ENCODE peak calls at places on chromosomes 1 and 21, in ten cellular contexts. J, D, G, P, N, V, K, B, X and L are unnamed samples. For H3K4me1, the result is how much of the 10 kb centered on the place peaks cover.

GRCh38 chr1:33650708-33651107 is 178.3 kb downstream of the ZSCAN20 start:
- DNase-seq in J (no peak), D (no peak), G (no peak), P (no peak), N (no peak), V (no peak), K (no peak), B (no peak), X (no peak), L (no peak)

GRCh38 chr1:173666646-173667045 is 3.0 kb downstream of the ANKRD45 start:
- DNase-seq in J (no peak), D (no peak), G (no peak), P (no peak), N (no peak), V (no peak), K (no peak), B (no peak), X (no peak), L (no peak)

GRCh38 chr1:230123280-230124186 is 56.5 kb downstream of the GALNT2 start:
- DNase-seq in J (no peak), D (no peak), G (no peak), P (no peak), N (no peak), V (no peak), K (no peak), B (no peak), X (no peak), L (no peak)

GRCh38 chr1:178115260-178115659 is 21.4 kb downstream of the RASAL2 start:
- DNase-seq in J (no peak), D (no peak), G (no peak), P (no peak), N (no peak), V (no peak), K (no peak), B (no peak), X (no peak), L (no peak)

GRCh38 chr1:147177611-147178370 is 5.5 kb upstream of the PRKAB2 start:
- DNase-seq in J (no peak), D (no peak), G (no peak), P (peak), N (no peak), V (peak), K (no peak), B (no peak), X (no peak), L (no peak)

GRCh38 chr1:12541274-12542137 is 76.5 kb downstream of the DHRS3 start:
- DNase-seq in J (peak), D (no peak), G (no peak), P (peak), N (peak), V (peak), K (peak), B (no peak), X (no peak), L (no peak)

GRCh38 chr1:84776639-84777038 is 86.4 kb upstream of the SSX2IP start:
- DNase-seq in J (no peak), D (no peak), G (no peak), P (no peak), N (no peak), V (no peak), K (no peak), B (no peak), X (no peak), L (no peak)

GRCh38 chr1:30681782-30682181 is 41.6 kb downstream of the MATN1 start:
- DNase-seq in J (no peak), D (no peak), G (peak), P (no peak), N (no peak), V (no peak), K (peak), B (no peak), X (no peak), L (no peak)

GRCh38 chr21:42220138-42220701 is 1.3 kb downstream of the ABCG1 start:
- DNase-seq in J (peak), D (peak), G (peak), P (peak), N (peak), V (peak), K (peak), B (peak), X (peak), L (no peak)

GRCh38 chr1:218646288-218646687 is 301.2 kb downstream of the TGFB2 start:
- DNase-seq in J (no peak), D (no peak), G (no peak), P (no peak), N (no peak), V (no peak), K (no peak), B (no peak), X (no peak), L (no peak)

GRCh38 chr1:8197493-8198282 is 120.2 kb upstream of the SLC45A1 start:
- DNase-seq in J (peak), D (peak), G (peak), P (peak), N (peak), V (peak), K (peak), B (no peak), X (peak), L (peak)

GRCh38 chr1:98967122-98967521 is 37.5 kb downstream of the PLPPR5 start:
- DNase-seq in J (no peak), D (no peak), G (no peak), P (no peak), N (no peak), V (no peak), K (no peak), B (no peak), X (no peak), L (no peak)

GRCh38 chr1:56908619-56909340 is 54.2 kb downstream of the C8A start:
- DNase-seq in J (no peak), D (no peak), G (no peak), P (no peak), N (no peak), V (no peak), K (no peak), B (no peak), X (no peak), L (no peak)

GRCh38 chr1:9400425-9401079 is 107.9 kb downstream of the SPSB1 start:
- DNase-seq in J (no peak), D (no peak), G (no peak), P (no peak), N (no peak), V (no peak), K (no peak), B (no peak), X (peak), L (no peak)

GRCh38 chr1:78101514-78101913 is 55.7 kb downstream of the GIPC2 start:
- DNase-seq in J (no peak), D (peak), G (peak), P (peak), N (peak), V (no peak), K (peak), B (no peak), X (peak), L (no peak)

GRCh38 chr1:26733982-26734381 is 38.2 kb downstream of the ARID1A start:
- DNase-seq in J (no peak), D (no peak), G (no peak), P (no peak), N (no peak), V (no peak), K (no peak), B (no peak), X (no peak), L (no peak)

GRCh38 chr1:194908643-194909042 is 1699.6 kb downstream of the KCNT2 start:
- DNase-seq in J (no peak), D (no peak), G (no peak), P (no peak), N (no peak), V (no peak), K (no peak), B (no peak), X (no peak), L (no peak)

GRCh38 chr1:89820423-89821321 is at the start of gene LRRC8D:
- DNase-seq in J (peak), D (peak), G (peak), P (peak), N (peak), V (peak), K (peak), B (peak), X (peak), L (peak)

GRCh38 chr1:197738927-197739326 is 36.4 kb downstream of the DENND1B start:
- DNase-seq in J (no peak), D (no peak), G (no peak), P (no peak), N (no peak), V (no peak), K (no peak), B (no peak), X (no peak), L (no peak)

DNA sequence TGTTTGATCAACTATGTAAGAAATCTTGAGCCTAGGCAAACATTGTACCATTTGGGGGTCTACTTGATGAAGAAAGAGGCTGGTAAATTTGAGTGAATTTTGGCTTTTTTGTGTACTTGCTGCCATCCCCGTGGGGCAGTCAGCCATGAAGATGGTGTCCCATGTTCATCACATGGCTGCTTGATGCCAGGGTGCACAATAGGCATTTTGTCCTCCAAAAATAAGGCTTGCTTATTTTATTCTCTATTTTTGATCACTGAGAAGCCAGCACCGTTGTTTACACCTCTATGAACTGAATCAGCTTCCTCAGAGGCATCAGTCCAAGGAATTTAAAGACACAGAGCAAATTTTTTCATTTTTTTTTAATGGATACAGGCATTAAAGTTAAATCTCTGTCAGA is 1195.7 kb downstream of the AMY1C start:
- DNase-seq in J (no peak), D (no peak), G (no peak), P (no peak), N (no peak), V (no peak), K (no peak), B (no peak), X (no peak), L (no peak)
- H3K4me1 ChIP-seq in J (under half), D (under half), G (under half), P (under half), N (under half), V (under half), K (under half), B (under half), X (under half), L (under half)

GRCh38 chr1:29240400-29240837 is 4.1 kb downstream of the PTPRU start:
- DNase-seq in J (no peak), D (no peak), G (no peak), P (no peak), N (no peak), V (no peak), K (no peak), B (peak), X (no peak), L (no peak)
- TF ChIP-seq CTCF in J (no peak), D (no peak), G (no peak), P (no peak), N (no peak), V (no peak), K (no peak), B (peak), X (no peak), L (peak)

DNA sequence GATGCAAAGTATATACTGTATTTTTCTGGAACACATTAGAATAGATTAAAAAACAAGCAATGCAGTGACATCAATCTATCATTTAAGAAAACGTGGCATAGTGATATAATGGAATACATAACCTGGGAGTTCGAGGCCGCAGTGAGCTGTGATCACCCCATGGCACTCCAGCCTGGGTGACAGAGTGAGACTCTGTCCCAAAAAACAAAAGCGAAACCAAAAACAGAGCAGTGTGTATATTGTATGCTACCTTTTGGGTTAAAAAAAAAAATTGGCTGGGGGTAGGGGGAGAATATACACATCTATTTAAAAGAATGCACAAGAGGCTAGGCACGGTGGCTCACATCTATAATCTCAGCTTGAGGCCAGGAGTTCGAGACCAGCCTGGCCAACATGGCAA is 13.5 kb downstream of the SLC2A1 start:
- DNase-seq in J (no peak), D (no peak), G (no peak), P (no peak), N (no peak), V (no peak), K (no peak), B (no peak), X (no peak), L (no peak)
- H3K4me1 ChIP-seq in J (under half), D (half or more), G (under half), P (under half), N (half or more), V (half or more), K (under half), B (half or more), X (half or more), L (half or more)

DNA sequence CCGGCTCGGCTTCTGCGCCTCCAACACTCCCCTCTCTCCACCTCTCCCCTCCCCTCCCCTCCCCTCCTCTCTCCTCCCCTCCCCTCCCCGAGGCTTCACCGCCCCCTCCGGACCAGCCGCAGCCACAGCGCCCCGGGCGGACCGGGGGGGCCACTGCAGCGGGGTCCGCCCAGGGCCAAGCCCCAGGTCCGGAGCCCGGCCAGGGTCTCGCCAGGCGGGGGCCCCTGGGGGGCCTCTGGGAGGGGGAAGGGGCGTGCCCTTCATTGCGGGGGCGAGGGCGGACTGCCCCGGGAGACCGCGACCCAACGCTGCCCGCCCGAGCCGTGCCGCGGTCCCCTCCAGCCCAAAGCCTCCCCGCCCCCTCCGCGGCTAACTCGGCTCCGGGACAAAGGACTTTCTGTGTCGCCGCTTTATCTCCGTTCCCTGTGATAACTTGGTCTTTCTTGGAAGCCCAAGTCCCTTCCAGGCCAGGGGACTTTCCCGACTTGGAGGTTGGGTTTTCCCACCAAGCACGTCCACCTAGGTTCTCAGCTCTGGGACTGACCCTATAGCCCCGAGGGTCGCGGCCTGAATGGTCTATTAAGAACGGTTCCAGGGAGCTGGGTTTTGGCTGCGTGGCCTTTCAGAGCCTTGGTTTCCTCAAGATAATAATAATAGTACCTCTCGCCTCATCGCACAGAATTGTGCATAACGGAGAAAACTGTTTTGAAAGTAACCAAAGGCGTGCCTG is at the start of gene UBQLN4:
- DNase-seq in J (peak), D (peak), G (peak), P (peak), N (peak), V (peak), K (peak), B (peak), X (peak), L (peak)
- TF ChIP-seq CTCF in J (peak), D (peak), G (peak), P (peak), N (peak), V (peak), K (no peak), B (peak), X (peak), L (peak)

DNA sequence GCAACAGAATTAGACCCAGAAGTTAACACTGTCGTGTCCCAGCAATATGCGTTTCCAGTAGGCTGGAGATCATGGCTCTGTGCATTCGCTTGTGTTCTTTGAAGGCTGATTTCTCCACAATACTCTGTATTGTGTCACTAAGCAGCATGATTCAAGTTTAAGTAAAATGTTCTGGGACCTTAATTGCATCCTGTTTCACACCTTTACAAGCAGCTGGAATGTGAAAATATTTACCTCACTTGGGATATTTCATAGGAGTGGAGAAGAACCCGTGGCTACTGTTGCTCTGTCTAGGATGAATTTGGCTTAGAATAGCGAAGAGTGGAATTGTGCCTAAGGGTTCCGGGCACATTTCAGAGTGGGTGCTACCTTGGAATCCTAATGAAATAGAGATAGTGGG is 6.3 kb downstream of the PTGFRN start:
- DNase-seq in J (no peak), D (no peak), G (no peak), P (no peak), N (no peak), V (no peak), K (no peak), B (no peak), X (no peak), L (no peak)
- H3K4me1 ChIP-seq in J (under half), D (under half), G (under half), P (under half), N (half or more), V (half or more), K (under half), B (half or more), X (under half), L (under half)

GRCh38 chr21:44929799-44930542 is 9.3 kb upstream of the ITGB2 start:
- DNase-seq in J (no peak), D (no peak), G (no peak), P (no peak), N (no peak), V (peak), K (no peak), B (no peak), X (no peak), L (no peak)

GRCh38 chr21:44927259-44927586 is 6.5 kb upstream of the ITGB2 start:
- DNase-seq in J (no peak), D (no peak), G (no peak), P (no peak), N (no peak), V (no peak), K (no peak), B (no peak), X (no peak), L (no peak)

GRCh38 chr21:44929242-44929798 is 8.6 kb upstream of the ITGB2 start:
- DNase-seq in J (no peak), D (no peak), G (no peak), P (no peak), N (no peak), V (no peak), K (no peak), B (no peak), X (no peak), L (no peak)

GRCh38 chr21:44926364-44927101 is 5.8 kb upstream of the ITGB2 start:
- DNase-seq in J (no peak), D (no peak), G (no peak), P (no peak), N (no peak), V (peak), K (no peak), B (no peak), X (no peak), L (no peak)

GRCh38 chr21:44927587-44928461 is 7.1 kb upstream of the ITGB2 start:
- DNase-seq in J (no peak), D (peak), G (no peak), P (no peak), N (no peak), V (peak), K (no peak), B (no peak), X (no peak), L (no peak)
- TF ChIP-seq CTCF in J (no peak), D (no peak), G (no peak), P (no peak), N (no peak), V (no peak), K (no peak), B (peak), X (no peak), L (no peak)

GRCh38 chr1:54331091-54331772 is 75.0 kb downstream of the SSBP3 start:
- DNase-seq in J (no peak), D (no peak), G (no peak), P (no peak), N (no peak), V (no peak), K (no peak), B (peak), X (no peak), L (no peak)
- H3K4me1 ChIP-seq in J (half or more), D (under half), G (under half), P (half or more), N (half or more), V (half or more), K (under half), B (half or more), X (half or more), L (under half)